ENCODE peak calls at places on chromosomes 12 and 14, in four cellular contexts. O is neural progenitor cell, N is keratinocyte, W is bronchial epithelial cell. L is an unnamed sample.

GRCh38 chr14:76181546-76181945 is 29.8 kb downstream of the GPATCH2L start:
- DNase-seq in O (no peak), W (peak), N (no peak), L (no peak)

GRCh38 chr12:128811806-128812205 is 12.0 kb downstream of the SLC15A4 start:
- DNase-seq in O (no peak), W (no peak), N (no peak), L (no peak)

GRCh38 chr12:96263449-96263902 is 69.3 kb downstream of the ELK3 start:
- DNase-seq in N (no peak), W (no peak), O (no peak), L (no peak)

GRCh38 chr12:49959570-49960473 is 1.9 kb upstream of the AQP5 start:
- DNase-seq in N (no peak), W (peak), O (peak), L (no peak)

GRCh38 chr12:64469455-64470142 is 17.7 kb downstream of the TBK1 start:
- DNase-seq in N (no peak), O (no peak), W (no peak), L (no peak)

GRCh38 chr12:53995311-53996187 is 4.4 kb upstream of the HOXC9 start:
- DNase-seq in N (no peak), O (no peak), W (no peak), L (peak)

GRCh38 chr12:84508943-84509342 is 403.7 kb downstream of the SLC6A15 start:
- DNase-seq in O (no peak), N (no peak), W (peak), L (no peak)

GRCh38 chr14:54568821-54569591 is 2.1 kb downstream of the SAMD4A start:
- DNase-seq in W (no peak), N (no peak), O (peak), L (no peak)

GRCh38 chr12:106685381-106685780 is 89.1 kb upstream of the RIC8B start:
- DNase-seq in W (no peak), O (no peak), N (no peak), L (no peak)

GRCh38 chr12:106866426-106867080 is 89.2 kb upstream of the TMEM263 start:
- DNase-seq in N (no peak), O (no peak), W (no peak), L (no peak)

GRCh38 chr14:35425850-35426249 is 21.3 kb upstream of the NFKBIA start:
- DNase-seq in O (no peak), W (no peak), N (no peak), L (no peak)

GRCh38 chr12:64332938-64333337 is 57.6 kb downstream of the C12orf56 start:
- DNase-seq in W (peak), N (peak), O (no peak), L (no peak)

GRCh38 chr14:101464984-101465794 is 96.1 kb upstream of the DIO3 start:
- DNase-seq in N (no peak), O (no peak), W (no peak), L (peak)

GRCh38 chr14:105927661-105928060 is 401.3 kb downstream of the TMEM121 start:
- DNase-seq in O (no peak), N (no peak), W (no peak), L (no peak)

GRCh38 chr14:69796797-69797500 is at the start of gene SLC10A1:
- DNase-seq in N (no peak), W (no peak), O (no peak), L (no peak)

GRCh38 chr12:62537544-62537943 is 70.9 kb downstream of the MON2 start:
- DNase-seq in O (no peak), N (peak), W (peak), L (peak)

GRCh38 chr12:91985002-91985767 is 160.5 kb downstream of the BTG1 start:
- DNase-seq in O (no peak), N (no peak), W (no peak), L (no peak)

GRCh38 chr12:49985981-49986380 is 13.2 kb downstream of the AQP6 start:
- DNase-seq in W (peak), N (no peak), O (no peak), L (no peak)

GRCh38 chr12:106582661-106583577 is at the start of gene RFX4:
- DNase-seq in O (peak), N (no peak), W (no peak), L (no peak)

GRCh38 chr12:3523058-3523457 is 32.1 kb downstream of the PRMT8 start:
- DNase-seq in W (peak), O (no peak), N (no peak), L (no peak)

GRCh38 chr12:45547822-45548221 is 181.7 kb upstream of the ARID2 start:
- DNase-seq in W (no peak), O (no peak), N (no peak), L (no peak)

GRCh38 chr12:76623929-76624328 is 64.4 kb upstream of the OSBPL8 start:
- DNase-seq in W (peak), N (no peak), O (no peak), L (no peak)

GRCh38 chr14:35470775-35471174 is 63.2 kb upstream of the INSM2 start:
- DNase-seq in W (peak), O (peak), N (no peak), L (no peak)

GRCh38 chr14:100891501-100892445 is 11.7 kb downstream of the RTL1 start:
- DNase-seq in W (no peak), N (no peak), O (no peak), L (no peak)

GRCh38 chr14:58812050-58812690 is 174.4 kb downstream of the DACT1 start:
- DNase-seq in O (no peak), W (no peak), N (no peak), L (no peak)

GRCh38 chr12:22312336-22312735 is 22.2 kb downstream of the ST8SIA1 start:
- DNase-seq in O (peak), W (peak), N (peak), L (no peak)

GRCh38 chr12:132559652-132560420 is 50.5 kb downstream of the LRCOL1 start:
- DNase-seq in O (peak), N (no peak), W (no peak), L (peak)

GRCh38 chr14:42222924-42223471 is 616.3 kb downstream of the LRFN5 start:
- DNase-seq in O (no peak), N (no peak), W (peak), L (no peak)

GRCh38 chr12:57613427-57614109 is 2.3 kb downstream of the ARHGEF25 start:
- DNase-seq in W (no peak), N (no peak), O (no peak), L (no peak)

GRCh38 chr14:32224731-32225377 is 21.8 kb upstream of the RNU6-8 start:
- DNase-seq in O (peak), N (no peak), W (peak), L (no peak)
- TF ChIP-seq CTCF in O (peak), N (peak), W (peak), L (no peak)

GRCh38 chr12:111506260-111506659 is 92.9 kb downstream of the ATXN2 start:
- DNase-seq in W (no peak), N (no peak), O (no peak), L (no peak)

GRCh38 chr12:111503116-111503515 is 96.0 kb downstream of the ATXN2 start:
- DNase-seq in N (no peak), W (no peak), O (no peak), L (no peak)

DNA sequence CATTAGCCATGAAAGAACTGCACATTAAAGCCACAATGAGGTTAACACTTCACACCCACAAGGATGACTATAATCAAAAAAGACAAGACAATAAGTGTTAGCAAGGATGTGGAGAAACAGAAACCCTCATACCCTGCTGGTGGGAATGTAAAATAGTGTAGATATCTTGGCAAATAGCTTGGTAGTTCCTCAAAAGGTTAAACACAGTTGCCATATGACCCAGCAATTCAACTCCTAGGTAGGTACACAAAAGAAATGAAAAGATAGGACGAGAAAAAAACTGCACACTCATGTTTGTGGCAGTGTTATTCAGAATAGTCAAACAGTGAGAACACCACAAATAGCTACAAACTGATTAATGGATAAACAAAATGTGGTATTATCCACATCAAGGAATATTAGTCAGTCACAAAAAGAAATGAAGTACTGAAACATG is 93.5 kb downstream of the ATXN2 start:
- DNase-seq in W (no peak), O (no peak), N (no peak), L (no peak)
- TF ChIP-seq CTCF in W (no peak), O (no peak), N (no peak), L (no peak)

GRCh38 chr12:39095636-39096330 is 190.4 kb upstream of the CPNE8 start:
- DNase-seq in W (no peak), O (no peak), N (no peak), L (no peak)
- TF ChIP-seq CTCF in W (no peak), O (peak), N (no peak), L (no peak)

GRCh38 chr12:95073698-95074520 is 491 bp upstream of the NR2C1 start:
- DNase-seq in N (peak), O (no peak), W (peak), L (no peak)
- TF ChIP-seq CTCF in N (peak), O (peak), W (peak), L (no peak)

GRCh38 chr12:112855375-112855774 is 51.4 kb upstream of the OAS1 start:
- DNase-seq in N (no peak), O (peak), W (peak), L (no peak)
- TF ChIP-seq CTCF in N (peak), O (peak), W (peak), L (no peak)

DNA sequence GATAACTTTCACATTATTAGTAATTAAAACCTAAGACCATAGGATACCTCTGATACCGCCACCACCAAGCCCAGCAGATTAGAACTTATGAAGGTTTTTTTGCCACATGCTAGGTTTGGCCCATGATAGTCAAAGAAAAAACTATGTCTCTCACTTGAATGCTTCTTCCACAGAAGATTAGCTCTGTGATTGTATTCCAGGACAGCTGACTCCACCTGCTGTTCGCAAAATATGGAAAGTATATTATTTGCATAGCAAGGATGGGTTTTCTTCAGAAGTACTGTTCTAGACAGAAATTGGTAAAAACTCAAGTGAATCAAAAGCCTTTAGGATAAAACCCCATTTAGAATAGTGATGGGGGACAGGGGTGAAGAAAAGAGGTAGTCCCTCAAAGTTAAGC is 42.2 kb downstream of the PPFIBP1 start:
- DNase-seq in W (no peak), O (no peak), N (no peak), L (no peak)
- TF ChIP-seq CTCF in W (no peak), O (no peak), N (no peak), L (no peak)

GRCh38 chr12:94418517-94418916 is 41.1 kb downstream of the CEP83 start:
- DNase-seq in O (no peak), W (no peak), N (no peak), L (no peak)

GRCh38 chr12:94426049-94426448 is 33.6 kb downstream of the CEP83 start:
- DNase-seq in W (no peak), O (peak), N (no peak), L (no peak)

GRCh38 chr12:94427520-94428381 is 31.9 kb downstream of the CEP83 start:
- DNase-seq in N (no peak), W (no peak), O (no peak), L (peak)

GRCh38 chr12:94416613-94417012 is 43.1 kb downstream of the CEP83 start:
- DNase-seq in O (peak), N (no peak), W (no peak), L (no peak)

GRCh38 chr12:94421868-94422740 is 37.6 kb downstream of the CEP83 start:
- DNase-seq in O (no peak), N (no peak), W (no peak), L (no peak)
- TF ChIP-seq CTCF in O (no peak), N (no peak), W (no peak), L (no peak)

GRCh38 chr14:99189201-99189801 is 82.7 kb downstream of the BCL11B start:
- DNase-seq in N (no peak), O (no peak), W (no peak), L (no peak)

GRCh38 chr14:99188721-99189120 is 83.3 kb downstream of the BCL11B start:
- DNase-seq in W (no peak), O (peak), N (no peak), L (no peak)

GRCh38 chr14:99192823-99193222 is 79.2 kb downstream of the BCL11B start:
- DNase-seq in N (no peak), W (no peak), O (no peak), L (no peak)

GRCh38 chr14:99191663-99192621 is 80.1 kb downstream of the BCL11B start:
- DNase-seq in N (no peak), O (no peak), W (peak), L (peak)

GRCh38 chr14:99190696-99191662 is 81.0 kb downstream of the BCL11B start:
- DNase-seq in O (no peak), N (no peak), W (no peak), L (no peak)
- TF ChIP-seq CTCF in O (peak), N (no peak), W (peak), L (no peak)